ENCODE peak calls at places on chromosomes 11 and 22, in five cellular contexts. One of them, this sample, is unnamed.

GRCh38 chr11:23471878-23472277 is 611.6 kb upstream of the CCDC179 start:
- DNase-seq in putamen: no peak
- DNase-seq in amygdala: no peak
- DNase-seq in Ammon's horn: no peak
- DNase-seq in GM20000: no peak
- DNase-seq in this sample: no peak

GRCh38 chr11:69567951-69568808 is 72.8 kb upstream of the CCND1 start:
- DNase-seq in putamen: no peak
- DNase-seq in amygdala: no peak
- DNase-seq in Ammon's horn: no peak
- DNase-seq in GM20000: no peak
- DNase-seq in this sample: no peak

GRCh38 chr22:35305525-35306070 is 5.9 kb downstream of the TOM1 start:
- DNase-seq in putamen: no peak
- DNase-seq in amygdala: no peak
- DNase-seq in Ammon's horn: no peak
- DNase-seq in GM20000: no peak
- DNase-seq in this sample: no peak

GRCh38 chr11:64832467-64833197 is 11.8 kb downstream of the CDC42BPG start:
- DNase-seq in putamen: no peak
- DNase-seq in amygdala: no peak
- DNase-seq in Ammon's horn: no peak
- DNase-seq in GM20000: no peak
- DNase-seq in this sample: no peak

GRCh38 chr22:39661842-39662676 is 91.5 kb downstream of the CACNA1I start:
- DNase-seq in putamen: no peak
- DNase-seq in amygdala: no peak
- DNase-seq in Ammon's horn: no peak
- DNase-seq in GM20000: no peak
- DNase-seq in this sample: no peak

GRCh38 chr11:24767411-24767810 is 270.6 kb downstream of the LUZP2 start:
- DNase-seq in putamen: no peak
- DNase-seq in amygdala: no peak
- DNase-seq in Ammon's horn: no peak
- DNase-seq in GM20000: no peak
- DNase-seq in this sample: no peak

GRCh38 chr22:40597541-40598453 is 38.7 kb downstream of the MRTFA start:
- DNase-seq in putamen: peak; percentile 6
- DNase-seq in amygdala: no peak
- DNase-seq in Ammon's horn: peak; percentile 31
- DNase-seq in GM20000: no peak
- DNase-seq in this sample: no peak

GRCh38 chr11:125871391-125872137 is 15.9 kb upstream of the HYLS1 start:
- DNase-seq in putamen: no peak
- DNase-seq in amygdala: no peak
- DNase-seq in Ammon's horn: peak; percentile 14
- DNase-seq in GM20000: no peak
- DNase-seq in this sample: no peak

GRCh38 chr11:17515443-17516176 is 28.6 kb downstream of the USH1C start:
- DNase-seq in putamen: no peak
- DNase-seq in amygdala: no peak
- DNase-seq in Ammon's horn: no peak
- DNase-seq in GM20000: no peak
- DNase-seq in this sample: no peak

GRCh38 chr11:123020968-123021367 is 39.3 kb upstream of the BSX start:
- DNase-seq in putamen: no peak
- DNase-seq in amygdala: no peak
- DNase-seq in Ammon's horn: peak; percentile 41
- DNase-seq in GM20000: peak; percentile 73
- DNase-seq in this sample: no peak

GRCh38 chr11:38136887-38137286 is 1538.9 kb upstream of the RAG2 start:
- DNase-seq in putamen: no peak
- DNase-seq in amygdala: no peak
- DNase-seq in Ammon's horn: no peak
- DNase-seq in GM20000: no peak
- DNase-seq in this sample: no peak